ENCODE peak calls at places on chromosomes 1 and 21, in nine cellular contexts. H is NCI-H2081, K is ovary, X is GM04503, S is GF-D8, C is T-helper 9 cell, J is left ventricle myocardium superior, R is Right ventricle myocardium superior, I is NCI-H69. U is an unnamed sample.

GRCh38 chr1:228401782-228402637 is 4.6 kb downstream of the TRIM11 start:
- DNase-seq in H (no peak), K (peak), X (no peak), S (no peak), C (no peak), J (no peak), R (no peak), I (no peak), U (no peak)

GRCh38 chr1:228512852-228513243 is 25.7 kb downstream of the RNF187 start:
- DNase-seq in H (no peak), K (no peak), X (no peak), S (no peak), C (no peak), J (no peak), R (no peak), I (no peak), U (no peak)

GRCh38 chr21:34509151-34509550 is 2.9 kb downstream of the KCNE1 start:
- DNase-seq in H (no peak), K (no peak), X (no peak), S (no peak), C (no peak), J (no peak), R (no peak), I (peak), U (no peak)

GRCh38 chr1:160354388-160354985 is 11.3 kb downstream of the NCSTN start:
- DNase-seq in H (peak), K (no peak), X (no peak), S (no peak), C (no peak), J (no peak), R (no peak), I (peak), U (no peak)

GRCh38 chr21:28333455-28334108 is 659.1 kb downstream of the LTN1 start:
- DNase-seq in H (no peak), K (no peak), X (peak), S (no peak), C (no peak), J (no peak), R (no peak), I (no peak), U (no peak)

GRCh38 chr1:229579101-229579651 is 20.7 kb upstream of the ABCB10 start:
- DNase-seq in H (peak), K (peak), X (no peak), S (peak), C (no peak), J (peak), R (peak), I (peak), U (no peak)

GRCh38 chr1:70896224-70896623 is 151.4 kb downstream of the PTGER3 start:
- DNase-seq in H (no peak), K (no peak), X (no peak), S (no peak), C (no peak), J (no peak), R (no peak), I (peak), U (no peak)

GRCh38 chr1:2448098-2448445 is 28.0 kb upstream of the PLCH2 start:
- DNase-seq in H (no peak), K (no peak), X (no peak), S (no peak), C (no peak), J (no peak), R (no peak), I (no peak), U (no peak)

GRCh38 chr1:98870959-98871903 is 133.4 kb downstream of the PLPPR5 start:
- DNase-seq in H (no peak), K (no peak), X (no peak), S (peak), C (peak), J (no peak), R (no peak), I (no peak), U (no peak)

GRCh38 chr1:62746086-62746808 is 37.7 kb upstream of the ATG4C start:
- DNase-seq in H (no peak), K (no peak), X (no peak), S (peak), C (no peak), J (no peak), R (no peak), I (peak), U (no peak)

GRCh38 chr1:205637854-205638468 is 6.2 kb upstream of the ELK4 start:
- DNase-seq in H (no peak), K (no peak), X (no peak), S (no peak), C (no peak), J (no peak), R (no peak), I (no peak), U (no peak)

GRCh38 chr1:233034845-233035244 is 84.4 kb downstream of the NTPCR start:
- DNase-seq in H (no peak), K (no peak), X (no peak), S (no peak), C (no peak), J (no peak), R (no peak), I (no peak), U (no peak)

GRCh38 chr1:45643341-45643740 is 19.5 kb upstream of the CCDC17 start:
- DNase-seq in H (no peak), K (no peak), X (no peak), S (no peak), C (no peak), J (no peak), R (no peak), I (no peak), U (no peak)

GRCh38 chr1:57858740-57859139 is 434.9 kb upstream of the DAB1 start:
- DNase-seq in H (no peak), K (no peak), X (no peak), S (no peak), C (no peak), J (no peak), R (no peak), I (no peak), U (no peak)

GRCh38 chr1:109399326-109399957 is 1.7 kb upstream of the SORT1 start:
- DNase-seq in H (peak), K (no peak), X (no peak), S (peak), C (no peak), J (no peak), R (no peak), I (peak), U (no peak)

GRCh38 chr1:227766015-227766634 is 30.9 kb downstream of the SNAP47 start:
- DNase-seq in H (peak), K (no peak), X (no peak), S (peak), C (peak), J (peak), R (peak), I (peak), U (peak)

GRCh38 chr1:214377886-214378285 is 96.9 kb downstream of the SMYD2 start:
- DNase-seq in H (no peak), K (no peak), X (peak), S (no peak), C (no peak), J (no peak), R (no peak), I (no peak), U (no peak)

GRCh38 chr1:171166361-171166760 is 18.7 kb upstream of the FMO2 start:
- DNase-seq in H (no peak), K (no peak), X (no peak), S (no peak), C (no peak), J (no peak), R (no peak), I (no peak), U (no peak)

GRCh38 chr1:212561501-212561931 is 47.0 kb upstream of the ATF3 start:
- DNase-seq in H (no peak), K (no peak), X (peak), S (no peak), C (no peak), J (no peak), R (no peak), I (no peak), U (no peak)

GRCh38 chr1:59570524-59570923 is 244.2 kb upstream of the HOOK1 start:
- DNase-seq in H (no peak), K (no peak), X (no peak), S (peak), C (peak), J (no peak), R (no peak), I (peak), U (no peak)